ENCODE peak calls at places on chromosome 13, in five cellular contexts. One of them, this sample, is unnamed.

GRCh38 chr13:96948127-96948526 is 46.1 kb downstream of the OXGR1 start:
- DNase-seq in stimulated activated CD4-positive, alpha-beta T cell treated with anti-CD3 and anti-CD28 coated beads, Interleukin-12 subunit alpha, Interleukin-12 subunit beta, amount 100 ng/mL, for 4 hours: no peak
- DNase-seq in psoas muscle: no peak
- DNase-seq in DMS 273 treated with DMSO at 0.1 percent for 48 hours: no peak
- DNase-seq in thoracic aorta: no peak
- DNase-seq in this sample: no peak

GRCh38 chr13:39100996-39101751 is 62.9 kb downstream of the NHLRC3 start:
- DNase-seq in stimulated activated CD4-positive, alpha-beta T cell treated with anti-CD3 and anti-CD28 coated beads, Interleukin-12 subunit alpha, Interleukin-12 subunit beta, amount 100 ng/mL, for 4 hours: no peak
- DNase-seq in psoas muscle: no peak
- DNase-seq in DMS 273 treated with DMSO at 0.1 percent for 48 hours: peak
- DNase-seq in thoracic aorta: no peak
- DNase-seq in this sample: no peak

GRCh38 chr13:65553328-65553727 is 1676.8 kb downstream of the PCDH9 start:
- DNase-seq in stimulated activated CD4-positive, alpha-beta T cell treated with anti-CD3 and anti-CD28 coated beads, Interleukin-12 subunit alpha, Interleukin-12 subunit beta, amount 100 ng/mL, for 4 hours: no peak
- DNase-seq in psoas muscle: no peak
- DNase-seq in DMS 273 treated with DMSO at 0.1 percent for 48 hours: no peak
- DNase-seq in thoracic aorta: no peak
- DNase-seq in this sample: no peak

GRCh38 chr13:100029930-100030329 is 48.3 kb downstream of the ZIC2 start:
- DNase-seq in stimulated activated CD4-positive, alpha-beta T cell treated with anti-CD3 and anti-CD28 coated beads, Interleukin-12 subunit alpha, Interleukin-12 subunit beta, amount 100 ng/mL, for 4 hours: no peak
- DNase-seq in psoas muscle: no peak
- DNase-seq in DMS 273 treated with DMSO at 0.1 percent for 48 hours: no peak
- DNase-seq in thoracic aorta: no peak
- DNase-seq in this sample: no peak

GRCh38 chr13:72696590-72696989 is 30.8 kb downstream of the MZT1 start:
- DNase-seq in stimulated activated CD4-positive, alpha-beta T cell treated with anti-CD3 and anti-CD28 coated beads, Interleukin-12 subunit alpha, Interleukin-12 subunit beta, amount 100 ng/mL, for 4 hours: no peak
- DNase-seq in psoas muscle: no peak
- DNase-seq in DMS 273 treated with DMSO at 0.1 percent for 48 hours: no peak
- DNase-seq in thoracic aorta: no peak
- DNase-seq in this sample: no peak

GRCh38 chr13:33583398-33583797 is 234.6 kb upstream of the RFC3 start:
- DNase-seq in stimulated activated CD4-positive, alpha-beta T cell treated with anti-CD3 and anti-CD28 coated beads, Interleukin-12 subunit alpha, Interleukin-12 subunit beta, amount 100 ng/mL, for 4 hours: no peak
- DNase-seq in psoas muscle: no peak
- DNase-seq in DMS 273 treated with DMSO at 0.1 percent for 48 hours: no peak
- DNase-seq in thoracic aorta: no peak
- DNase-seq in this sample: no peak

GRCh38 chr13:44471686-44472085 is 98.1 kb downstream of the SERP2 start:
- DNase-seq in stimulated activated CD4-positive, alpha-beta T cell treated with anti-CD3 and anti-CD28 coated beads, Interleukin-12 subunit alpha, Interleukin-12 subunit beta, amount 100 ng/mL, for 4 hours: no peak
- DNase-seq in psoas muscle: no peak
- DNase-seq in DMS 273 treated with DMSO at 0.1 percent for 48 hours: no peak
- DNase-seq in thoracic aorta: no peak
- DNase-seq in this sample: no peak

GRCh38 chr13:44815507-44816074 is 173.7 kb downstream of the NUFIP1 start:
- DNase-seq in stimulated activated CD4-positive, alpha-beta T cell treated with anti-CD3 and anti-CD28 coated beads, Interleukin-12 subunit alpha, Interleukin-12 subunit beta, amount 100 ng/mL, for 4 hours: peak
- DNase-seq in psoas muscle: no peak
- DNase-seq in DMS 273 treated with DMSO at 0.1 percent for 48 hours: no peak
- DNase-seq in thoracic aorta: no peak
- DNase-seq in this sample: no peak

GRCh38 chr13:98925949-98926348 is 51.9 kb downstream of the DOCK9 start:
- DNase-seq in stimulated activated CD4-positive, alpha-beta T cell treated with anti-CD3 and anti-CD28 coated beads, Interleukin-12 subunit alpha, Interleukin-12 subunit beta, amount 100 ng/mL, for 4 hours: no peak
- DNase-seq in psoas muscle: no peak
- DNase-seq in DMS 273 treated with DMSO at 0.1 percent for 48 hours: no peak
- DNase-seq in thoracic aorta: no peak
- DNase-seq in this sample: no peak

GRCh38 chr13:28638756-28639155 is 20.2 kb upstream of the POMP start:
- DNase-seq in stimulated activated CD4-positive, alpha-beta T cell treated with anti-CD3 and anti-CD28 coated beads, Interleukin-12 subunit alpha, Interleukin-12 subunit beta, amount 100 ng/mL, for 4 hours: no peak
- DNase-seq in psoas muscle: no peak
- DNase-seq in DMS 273 treated with DMSO at 0.1 percent for 48 hours: no peak
- DNase-seq in thoracic aorta: no peak
- DNase-seq in this sample: no peak

GRCh38 chr13:110610955-110611595 is 4.3 kb upstream of the NAXD start:
- DNase-seq in stimulated activated CD4-positive, alpha-beta T cell treated with anti-CD3 and anti-CD28 coated beads, Interleukin-12 subunit alpha, Interleukin-12 subunit beta, amount 100 ng/mL, for 4 hours: no peak
- DNase-seq in psoas muscle: no peak
- DNase-seq in DMS 273 treated with DMSO at 0.1 percent for 48 hours: no peak
- DNase-seq in thoracic aorta: no peak
- DNase-seq in this sample: no peak

GRCh38 chr13:95535243-95535642 is 17.3 kb upstream of the CLDN10 start:
- DNase-seq in stimulated activated CD4-positive, alpha-beta T cell treated with anti-CD3 and anti-CD28 coated beads, Interleukin-12 subunit alpha, Interleukin-12 subunit beta, amount 100 ng/mL, for 4 hours: no peak
- DNase-seq in psoas muscle: no peak
- DNase-seq in DMS 273 treated with DMSO at 0.1 percent for 48 hours: no peak
- DNase-seq in thoracic aorta: no peak
- DNase-seq in this sample: no peak

GRCh38 chr13:93045836-93046235 is 180.8 kb upstream of the GPC6 start:
- DNase-seq in stimulated activated CD4-positive, alpha-beta T cell treated with anti-CD3 and anti-CD28 coated beads, Interleukin-12 subunit alpha, Interleukin-12 subunit beta, amount 100 ng/mL, for 4 hours: no peak
- DNase-seq in psoas muscle: no peak
- DNase-seq in DMS 273 treated with DMSO at 0.1 percent for 48 hours: no peak
- DNase-seq in thoracic aorta: no peak
- DNase-seq in this sample: no peak

GRCh38 chr13:45325806-45326205 is 15.2 kb downstream of the TPT1 start:
- DNase-seq in stimulated activated CD4-positive, alpha-beta T cell treated with anti-CD3 and anti-CD28 coated beads, Interleukin-12 subunit alpha, Interleukin-12 subunit beta, amount 100 ng/mL, for 4 hours: no peak
- DNase-seq in psoas muscle: peak
- DNase-seq in DMS 273 treated with DMSO at 0.1 percent for 48 hours: peak
- DNase-seq in thoracic aorta: peak
- DNase-seq in this sample: peak

GRCh38 chr13:97141564-97142005 is 80.5 kb upstream of the MBNL2 start:
- DNase-seq in stimulated activated CD4-positive, alpha-beta T cell treated with anti-CD3 and anti-CD28 coated beads, Interleukin-12 subunit alpha, Interleukin-12 subunit beta, amount 100 ng/mL, for 4 hours: no peak
- DNase-seq in psoas muscle: no peak
- DNase-seq in DMS 273 treated with DMSO at 0.1 percent for 48 hours: peak
- DNase-seq in thoracic aorta: no peak
- DNase-seq in this sample: no peak

GRCh38 chr13:55792544-55793178 is 1348.1 kb upstream of the PRR20A start:
- DNase-seq in stimulated activated CD4-positive, alpha-beta T cell treated with anti-CD3 and anti-CD28 coated beads, Interleukin-12 subunit alpha, Interleukin-12 subunit beta, amount 100 ng/mL, for 4 hours: no peak
- DNase-seq in psoas muscle: no peak
- DNase-seq in DMS 273 treated with DMSO at 0.1 percent for 48 hours: no peak
- DNase-seq in thoracic aorta: no peak
- DNase-seq in this sample: no peak

GRCh38 chr13:22402682-22403081 is 731.8 kb downstream of the FGF9 start:
- DNase-seq in stimulated activated CD4-positive, alpha-beta T cell treated with anti-CD3 and anti-CD28 coated beads, Interleukin-12 subunit alpha, Interleukin-12 subunit beta, amount 100 ng/mL, for 4 hours: no peak
- DNase-seq in psoas muscle: no peak
- DNase-seq in DMS 273 treated with DMSO at 0.1 percent for 48 hours: no peak
- DNase-seq in thoracic aorta: no peak
- DNase-seq in this sample: no peak

GRCh38 chr13:114314074-114314912 is at the start of gene CHAMP1:
- DNase-seq in stimulated activated CD4-positive, alpha-beta T cell treated with anti-CD3 and anti-CD28 coated beads, Interleukin-12 subunit alpha, Interleukin-12 subunit beta, amount 100 ng/mL, for 4 hours: peak
- DNase-seq in psoas muscle: peak
- DNase-seq in DMS 273 treated with DMSO at 0.1 percent for 48 hours: peak
- DNase-seq in thoracic aorta: peak
- DNase-seq in this sample: peak

GRCh38 chr13:80361883-80362327 is 21.0 kb upstream of the SPRY2 start:
- DNase-seq in stimulated activated CD4-positive, alpha-beta T cell treated with anti-CD3 and anti-CD28 coated beads, Interleukin-12 subunit alpha, Interleukin-12 subunit beta, amount 100 ng/mL, for 4 hours: no peak
- DNase-seq in psoas muscle: no peak
- DNase-seq in DMS 273 treated with DMSO at 0.1 percent for 48 hours: no peak
- DNase-seq in thoracic aorta: no peak
- DNase-seq in this sample: no peak

GRCh38 chr13:98269386-98269785 is 92.3 kb upstream of the RNF113B start:
- DNase-seq in stimulated activated CD4-positive, alpha-beta T cell treated with anti-CD3 and anti-CD28 coated beads, Interleukin-12 subunit alpha, Interleukin-12 subunit beta, amount 100 ng/mL, for 4 hours: no peak
- DNase-seq in psoas muscle: no peak
- DNase-seq in DMS 273 treated with DMSO at 0.1 percent for 48 hours: no peak
- DNase-seq in thoracic aorta: no peak
- DNase-seq in this sample: no peak

GRCh38 chr13:42048323-42048624 is 174 bp upstream of the DGKH start:
- DNase-seq in stimulated activated CD4-positive, alpha-beta T cell treated with anti-CD3 and anti-CD28 coated beads, Interleukin-12 subunit alpha, Interleukin-12 subunit beta, amount 100 ng/mL, for 4 hours: no peak
- DNase-seq in psoas muscle: no peak
- DNase-seq in DMS 273 treated with DMSO at 0.1 percent for 48 hours: no peak
- DNase-seq in thoracic aorta: no peak
- DNase-seq in this sample: no peak

This sample was measured in coronary artery.